ENCODE peak calls at places on chromosomes 4 and X, in six cellular contexts. One of them, this sample, is unnamed.

GRCh38 chr4:26424143-26424542 is 66.1 kb downstream of the CCKAR start:
- DNase-seq in NCI-H2171: no peak
- DNase-seq in iris pigment epithelial cell: no peak
- DNase-seq in Right ventricle myocardium superior: no peak
- DNase-seq in stimulated activated CD8-positive, alpha-beta memory T cell treated with anti-CD3 and anti-CD28 coated beads, Interleukin-7, amount 100 ng/mL, for 1 hour: no peak
- DNase-seq in H9: no peak
- DNase-seq in this sample: no peak

GRCh38 chr4:110854021-110854678 is 231.3 kb upstream of the PITX2 start:
- DNase-seq in NCI-H2171: no peak
- DNase-seq in iris pigment epithelial cell: peak; percentile 95
- DNase-seq in Right ventricle myocardium superior: no peak
- DNase-seq in stimulated activated CD8-positive, alpha-beta memory T cell treated with anti-CD3 and anti-CD28 coated beads, Interleukin-7, amount 100 ng/mL, for 1 hour: no peak
- DNase-seq in H9: no peak
- DNase-seq in this sample: peak; percentile 12

GRCh38 chr4:153401501-153401900 is 57.0 kb downstream of the MND1 start:
- DNase-seq in NCI-H2171: no peak
- DNase-seq in iris pigment epithelial cell: no peak
- DNase-seq in Right ventricle myocardium superior: no peak
- DNase-seq in stimulated activated CD8-positive, alpha-beta memory T cell treated with anti-CD3 and anti-CD28 coated beads, Interleukin-7, amount 100 ng/mL, for 1 hour: no peak
- DNase-seq in H9: no peak
- DNase-seq in this sample: no peak

GRCh38 chrX:132802033-132802432 is 156.4 kb downstream of the HS6ST2 start:
- DNase-seq in NCI-H2171: no peak
- DNase-seq in iris pigment epithelial cell: no peak
- DNase-seq in Right ventricle myocardium superior: no peak
- DNase-seq in stimulated activated CD8-positive, alpha-beta memory T cell treated with anti-CD3 and anti-CD28 coated beads, Interleukin-7, amount 100 ng/mL, for 1 hour: no peak
- DNase-seq in H9: no peak
- DNase-seq in this sample: no peak

GRCh38 chrX:39874202-39874816 is 223.4 kb downstream of the BCOR start:
- DNase-seq in NCI-H2171: no peak
- DNase-seq in iris pigment epithelial cell: no peak
- DNase-seq in Right ventricle myocardium superior: no peak
- DNase-seq in stimulated activated CD8-positive, alpha-beta memory T cell treated with anti-CD3 and anti-CD28 coated beads, Interleukin-7, amount 100 ng/mL, for 1 hour: no peak
- DNase-seq in H9: no peak
- DNase-seq in this sample: no peak

GRCh38 chr4:76499461-76499860 is 64.4 kb downstream of the SHROOM3 start:
- DNase-seq in NCI-H2171: no peak
- DNase-seq in iris pigment epithelial cell: no peak
- DNase-seq in Right ventricle myocardium superior: no peak
- DNase-seq in stimulated activated CD8-positive, alpha-beta memory T cell treated with anti-CD3 and anti-CD28 coated beads, Interleukin-7, amount 100 ng/mL, for 1 hour: no peak
- DNase-seq in H9: no peak
- DNase-seq in this sample: no peak

GRCh38 chr4:13067077-13067476 is 417.1 kb downstream of the RAB28 start:
- DNase-seq in NCI-H2171: no peak
- DNase-seq in iris pigment epithelial cell: no peak
- DNase-seq in Right ventricle myocardium superior: no peak
- DNase-seq in stimulated activated CD8-positive, alpha-beta memory T cell treated with anti-CD3 and anti-CD28 coated beads, Interleukin-7, amount 100 ng/mL, for 1 hour: no peak
- DNase-seq in H9: no peak
- DNase-seq in this sample: no peak

GRCh38 chr4:40688446-40689095 is 58.9 kb upstream of the RBM47 start:
- DNase-seq in NCI-H2171: no peak
- DNase-seq in iris pigment epithelial cell: no peak
- DNase-seq in Right ventricle myocardium superior: no peak
- DNase-seq in stimulated activated CD8-positive, alpha-beta memory T cell treated with anti-CD3 and anti-CD28 coated beads, Interleukin-7, amount 100 ng/mL, for 1 hour: no peak
- DNase-seq in H9: no peak
- DNase-seq in this sample: no peak

GRCh38 chr4:156298230-156298629 is 344.6 kb upstream of the CTSO start:
- DNase-seq in NCI-H2171: peak; percentile 28
- DNase-seq in iris pigment epithelial cell: peak; percentile 81
- DNase-seq in Right ventricle myocardium superior: peak; percentile 49
- DNase-seq in stimulated activated CD8-positive, alpha-beta memory T cell treated with anti-CD3 and anti-CD28 coated beads, Interleukin-7, amount 100 ng/mL, for 1 hour: no peak
- DNase-seq in H9: no peak
- DNase-seq in this sample: peak; percentile 40

GRCh38 chr4:40409835-40410234 is 74.7 kb downstream of the CHRNA9 start:
- DNase-seq in NCI-H2171: no peak
- DNase-seq in iris pigment epithelial cell: peak; percentile 70
- DNase-seq in Right ventricle myocardium superior: no peak
- DNase-seq in stimulated activated CD8-positive, alpha-beta memory T cell treated with anti-CD3 and anti-CD28 coated beads, Interleukin-7, amount 100 ng/mL, for 1 hour: no peak
- DNase-seq in H9: no peak
- DNase-seq in this sample: no peak

GRCh38 chrX:112841114-112841819 is 636 bp upstream of the AMOT start:
- DNase-seq in NCI-H2171: peak; percentile 71
- DNase-seq in iris pigment epithelial cell: peak; percentile 80
- DNase-seq in Right ventricle myocardium superior: peak; percentile 88
- DNase-seq in stimulated activated CD8-positive, alpha-beta memory T cell treated with anti-CD3 and anti-CD28 coated beads, Interleukin-7, amount 100 ng/mL, for 1 hour: peak; percentile 47
- DNase-seq in H9: peak; percentile 92
- DNase-seq in this sample: peak; percentile 78